ENCODE peak calls at places on chromosome 16, in four cellular contexts. D is K562, O is HepG2, C is GM12878. M is an unnamed sample.

GRCh38 chr16:27852681-27853080 is 210.8 kb downstream of the GSG1L start:
- DNase-seq in D (no peak), O (no peak), C (no peak), M (no peak)

GRCh38 chr16:58999751-59000150 is 265.6 kb upstream of the GOT2 start:
- DNase-seq in D (no peak), O (no peak), C (no peak), M (no peak)

GRCh38 chr16:57834936-57835335 is 32.6 kb upstream of the KIFC3 start:
- DNase-seq in C (no peak), D (no peak), O (no peak), M (no peak)

GRCh38 chr16:907361-907760 is 63.4 kb downstream of the LMF1 start:
- DNase-seq in C (no peak), D (no peak), O (no peak), M (no peak)

GRCh38 chr16:28182183-28182582 is 29.6 kb downstream of the XPO6 start:
- DNase-seq in C (no peak), O (no peak), D (no peak), M (no peak)

GRCh38 chr16:813204-813915 is 12.8 kb upstream of the GNG13 start:
- DNase-seq in O (peak), C (no peak), D (peak), M (peak)

GRCh38 chr16:83402160-83402794 is 405.5 kb upstream of the HSBP1 start:
- DNase-seq in C (no peak), O (no peak), D (no peak), M (peak)

GRCh38 chr16:82947675-82948074 is 320.9 kb downstream of the CDH13 start:
- DNase-seq in D (no peak), O (no peak), C (no peak), M (no peak)

GRCh38 chr16:71855937-71856662 is 10.3 kb downstream of the ATXN1L start:
- DNase-seq in C (no peak), D (no peak), O (no peak), M (no peak)

GRCh38 chr16:10256855-10257641 is 74.8 kb upstream of the GRIN2A start:
- DNase-seq in C (peak), D (peak), O (peak), M (peak)

DNA sequence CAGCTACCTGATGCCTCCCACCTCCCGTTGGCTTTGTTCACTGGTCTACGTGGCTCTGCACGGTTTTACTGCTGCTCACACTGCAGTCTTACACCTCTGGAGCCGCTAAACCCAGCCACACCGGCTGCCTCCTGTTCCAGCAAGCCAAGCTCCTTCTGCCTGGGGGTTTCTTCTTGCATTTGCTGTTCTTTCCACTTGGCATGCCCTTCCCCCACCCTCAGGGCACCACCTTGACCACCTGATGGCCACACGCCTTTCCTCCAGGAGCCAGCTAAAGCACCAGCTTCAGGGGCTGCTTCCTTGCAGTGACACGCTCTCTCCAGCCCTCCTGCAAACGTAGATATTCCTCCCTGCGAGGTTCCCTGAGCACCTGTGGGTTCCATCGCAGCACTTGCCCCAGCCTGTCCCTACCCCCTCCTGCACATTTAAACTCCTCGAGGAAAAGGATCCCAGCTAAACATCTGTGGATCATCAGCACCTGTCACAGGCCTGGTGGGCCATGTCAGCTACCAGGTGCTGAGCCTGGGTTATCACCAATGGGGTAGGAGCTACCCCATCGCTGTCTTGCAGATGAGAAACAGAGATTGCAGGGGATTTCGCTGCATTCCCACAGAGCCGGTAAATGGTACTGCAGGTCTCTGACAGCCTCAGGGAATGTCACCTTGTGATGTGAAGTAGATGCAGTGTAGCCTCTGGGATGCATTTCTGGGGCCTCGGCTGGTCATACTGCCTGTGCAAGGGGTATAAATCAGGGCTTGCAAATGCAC is 285.3 kb downstream of the CPPED1 start:
- DNase-seq in C (no peak), D (no peak), O (no peak), M (no peak)
- TF ChIP-seq CREM in C (no peak), D (no peak), O (no peak), M (no peak)

DNA sequence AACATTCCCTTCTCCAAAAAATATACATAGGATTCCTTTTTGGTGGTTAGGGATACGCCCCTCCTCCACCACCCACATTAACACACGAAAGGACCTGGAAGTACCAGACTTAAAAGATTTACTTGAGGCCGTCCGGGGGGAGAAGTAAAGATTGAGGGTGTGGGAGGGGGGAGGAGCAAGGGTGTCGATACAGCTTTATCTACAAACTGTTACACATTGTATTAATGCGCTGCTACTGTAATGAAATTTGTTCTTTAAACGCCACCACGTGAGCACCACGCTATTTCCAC is 496 bp downstream of the PALB2 start:
- DNase-seq in C (no peak), O (no peak), D (no peak), M (no peak)
- TF ChIP-seq CREM in C (no peak), O (no peak), D (no peak), M (no peak)

DNA sequence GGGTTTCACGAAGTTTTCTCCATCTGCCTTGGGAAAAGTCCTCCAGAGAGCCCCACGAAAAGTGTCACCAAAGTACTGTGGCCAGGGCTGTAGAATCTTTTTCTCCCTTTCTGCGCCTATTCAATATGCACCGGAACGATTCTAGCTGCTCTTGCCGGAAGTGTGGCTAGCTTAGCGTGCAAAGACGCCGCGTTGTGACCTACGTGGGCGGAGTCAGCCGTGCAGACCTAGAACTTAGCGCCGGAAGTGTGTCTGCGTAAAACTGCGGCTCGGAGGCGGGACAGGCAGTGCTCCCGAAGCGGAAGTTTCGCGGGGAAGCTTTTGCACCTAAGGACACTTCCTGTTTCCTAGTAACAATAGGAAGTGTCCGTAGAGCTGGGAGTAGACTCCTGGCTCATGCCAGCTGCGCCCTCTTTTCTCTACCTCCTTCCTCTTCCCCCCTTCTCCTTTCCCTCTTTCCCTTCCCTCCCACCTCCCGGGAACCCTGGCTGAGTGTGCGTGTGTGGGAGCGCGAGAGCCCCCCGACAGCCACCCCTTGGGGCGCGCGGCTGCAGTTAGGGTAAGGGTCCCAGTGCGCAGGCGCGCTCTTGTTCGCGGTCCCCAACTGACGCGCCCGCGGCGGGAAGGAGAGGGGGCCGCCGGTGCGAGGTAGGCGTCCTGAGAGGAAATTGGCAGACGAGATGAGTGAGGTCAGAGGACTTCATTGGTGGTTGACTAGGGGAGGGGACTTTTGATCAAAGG is at the start of the genes ZNF646 and ZNF668:
- DNase-seq in C (peak), O (peak), D (peak), M (peak)
- TF ChIP-seq CREM in C (peak), O (peak), D (peak), M (peak)

GRCh38 chr16:48444574-48444973 is 59.4 kb upstream of the SIAH1 start:
- DNase-seq in D (no peak), O (no peak), C (no peak), M (no peak)
- TF ChIP-seq CREM in D (peak), O (no peak), C (no peak), M (no peak)

DNA sequence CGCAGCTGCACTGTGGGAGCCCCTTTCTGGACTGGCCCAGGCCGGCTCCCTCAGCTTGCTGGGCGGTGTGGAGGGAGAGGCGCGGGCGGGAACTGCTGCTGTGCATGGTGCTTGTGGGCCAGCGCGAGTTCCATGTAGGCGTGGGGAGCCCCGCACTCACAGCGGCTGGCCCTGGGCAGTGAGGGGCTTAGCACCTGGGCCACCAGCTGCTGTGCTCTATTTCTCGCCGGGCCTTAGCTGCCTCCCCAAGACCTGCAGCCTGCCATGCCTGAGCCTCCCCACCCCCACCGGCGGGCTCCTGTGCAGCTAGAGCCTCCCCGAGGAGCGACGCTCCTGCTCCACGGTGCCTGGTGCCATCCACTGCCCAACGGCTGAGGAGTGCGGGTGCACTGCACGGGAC is 1.7 kb downstream of the MTHFSD start:
- DNase-seq in C (no peak), O (no peak), D (no peak), M (no peak)
- TF ChIP-seq CREM in C (no peak), O (no peak), D (no peak), M (no peak)

GRCh38 chr16:30766922-30767284 is 4.8 kb downstream of the RNF40 start:
- DNase-seq in D (no peak), O (no peak), C (no peak), M (no peak)
- TF ChIP-seq CREM in D (no peak), O (no peak), C (no peak), M (no peak)

DNA sequence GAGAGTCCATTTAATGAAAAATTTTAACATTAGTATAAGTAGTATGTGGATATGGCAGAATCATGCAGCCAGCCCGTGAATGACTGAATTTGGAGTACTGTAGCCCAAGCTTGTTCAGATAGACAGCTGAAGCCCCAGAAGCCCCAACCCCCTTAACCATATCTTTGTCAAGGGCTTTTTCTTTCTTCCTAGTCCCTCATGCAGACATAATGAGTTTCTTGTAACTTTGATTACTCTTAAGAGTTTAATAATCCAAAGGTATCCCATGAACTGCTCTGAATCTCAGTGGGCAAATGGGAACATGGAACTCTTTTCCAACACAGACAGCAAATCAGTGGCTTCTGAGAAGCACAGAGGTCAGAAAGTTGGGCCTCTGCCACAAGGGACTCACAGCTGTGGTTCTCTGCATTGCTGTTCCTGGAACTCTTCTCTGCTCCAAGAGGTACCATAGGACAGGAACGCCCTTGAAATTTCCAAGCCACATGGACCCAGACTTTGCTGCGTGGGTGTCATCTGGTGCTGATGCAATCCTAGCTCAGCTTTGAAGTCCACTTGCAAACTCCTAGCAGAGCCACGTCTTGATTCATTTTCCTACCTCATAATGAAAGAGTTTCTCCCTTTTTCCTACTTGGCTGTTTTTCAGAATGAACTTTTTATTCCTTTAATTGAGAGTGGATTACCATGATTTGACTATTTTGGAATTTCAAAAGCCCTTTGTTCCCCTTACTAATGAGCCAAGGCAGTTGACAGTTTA is 18.1 kb downstream of the LYRM1 start:
- DNase-seq in O (no peak), C (no peak), D (peak), M (no peak)
- TF ChIP-seq CREM in O (no peak), C (no peak), D (peak), M (no peak)